ENCODE peak calls at places on chromosomes 2 and 18, in four cellular contexts. One of them, this sample, is unnamed.

GRCh38 chr18:32801236-32801635 is 28.4 kb upstream of the KLHL14 start:
- DNase-seq in A549: no peak
- DNase-seq in IMR-90: no peak
- DNase-seq in K562: no peak
- DNase-seq in this sample: no peak

GRCh38 chr18:34399892-34400291 is 175.2 kb upstream of the NOL4 start:
- DNase-seq in A549: no peak
- DNase-seq in IMR-90: no peak
- DNase-seq in K562: no peak
- DNase-seq in this sample: no peak

GRCh38 chr2:117702098-117702497 is 112.4 kb upstream of the DDX18 start:
- DNase-seq in A549: no peak
- DNase-seq in IMR-90: no peak
- DNase-seq in K562: no peak
- DNase-seq in this sample: no peak

GRCh38 chr18:77177009-77177408 is 44.4 kb upstream of the MBP start:
- DNase-seq in A549: peak; percentile 3
- DNase-seq in IMR-90: peak; percentile 63
- DNase-seq in K562: no peak
- DNase-seq in this sample: no peak

GRCh38 chr2:69789129-69789528 is 40.3 kb upstream of the GMCL1 start:
- DNase-seq in A549: peak; percentile 64
- DNase-seq in IMR-90: peak; percentile 94
- DNase-seq in K562: no peak
- DNase-seq in this sample: no peak

GRCh38 chr18:49949991-49950395 is 136.7 kb upstream of the ACAA2 start:
- DNase-seq in A549: no peak
- DNase-seq in IMR-90: no peak
- DNase-seq in K562: no peak
- DNase-seq in this sample: no peak

GRCh38 chr2:30763151-30763660 is 44.0 kb downstream of the CAPN13 start:
- DNase-seq in A549: no peak
- DNase-seq in IMR-90: no peak
- DNase-seq in K562: no peak
- DNase-seq in this sample: no peak

GRCh38 chr18:45464619-45465018 is 150.7 kb upstream of the SLC14A2 start:
- DNase-seq in A549: no peak
- DNase-seq in IMR-90: no peak
- DNase-seq in K562: no peak
- DNase-seq in this sample: peak; percentile 74

GRCh38 chr2:57902578-57902977 is 144.0 kb upstream of the VRK2 start:
- DNase-seq in A549: no peak
- DNase-seq in IMR-90: no peak
- DNase-seq in K562: no peak
- DNase-seq in this sample: no peak

GRCh38 chr2:1501196-1501851 is 88.1 kb downstream of the TPO start:
- DNase-seq in A549: no peak
- DNase-seq in IMR-90: no peak
- DNase-seq in K562: no peak
- DNase-seq in this sample: no peak

GRCh38 chr2:187593697-187594096 is 39.5 kb upstream of the TFPI start:
- DNase-seq in A549: no peak
- DNase-seq in IMR-90: peak; percentile 64
- DNase-seq in K562: no peak
- DNase-seq in this sample: no peak

GRCh38 chr2:226773291-226773690 is 26.3 kb downstream of the IRS1 start:
- DNase-seq in A549: no peak
- DNase-seq in IMR-90: peak; percentile 44
- DNase-seq in K562: no peak
- DNase-seq in this sample: no peak

GRCh38 chr18:80175451-80176235 is 66.6 kb downstream of the ADNP2 start:
- DNase-seq in A549: no peak
- DNase-seq in IMR-90: no peak
- DNase-seq in K562: no peak
- DNase-seq in this sample: no peak

GRCh38 chr2:173854840-173855239 is 110.3 kb downstream of the SP3 start:
- DNase-seq in A549: peak; percentile 9
- DNase-seq in IMR-90: peak; percentile 58
- DNase-seq in K562: no peak
- DNase-seq in this sample: no peak

GRCh38 chr2:237191693-237192076 is 106.0 kb downstream of the COPS8 start:
- DNase-seq in A549: no peak
- DNase-seq in IMR-90: no peak
- DNase-seq in K562: no peak
- DNase-seq in this sample: no peak

GRCh38 chr2:219059725-219060682 is 717 bp downstream of the IHH start:
- DNase-seq in A549: no peak
- DNase-seq in IMR-90: no peak
- DNase-seq in K562: no peak
- DNase-seq in this sample: peak; percentile 74

GRCh38 chr18:13387856-13388548 is 169.4 kb downstream of the LDLRAD4 start:
- DNase-seq in A549: no peak
- DNase-seq in IMR-90: peak; percentile 36
- DNase-seq in K562: no peak
- DNase-seq in this sample: no peak

GRCh38 chr2:240557808-240558207 is at the start of gene ANKMY1:
- DNase-seq in A549: no peak
- DNase-seq in IMR-90: peak; percentile 67
- DNase-seq in K562: no peak
- DNase-seq in this sample: peak; percentile 97

GRCh38 chr18:36089001-36089400 is 21.6 kb upstream of the RPRD1A start:
- DNase-seq in A549: no peak
- DNase-seq in IMR-90: no peak
- DNase-seq in K562: no peak
- DNase-seq in this sample: no peak

GRCh38 chr2:43778233-43778632 is 4.4 kb downstream of the DYNC2LI1 start:
- DNase-seq in A549: no peak
- DNase-seq in IMR-90: no peak
- DNase-seq in K562: no peak
- DNase-seq in this sample: no peak

GRCh38 chr18:63789327-63789726 is 14.1 kb downstream of the SERPINB7 start:
- DNase-seq in A549: no peak
- DNase-seq in IMR-90: no peak
- DNase-seq in K562: no peak
- DNase-seq in this sample: no peak

GRCh38 chr2:238399094-238399493 is 27.6 kb upstream of the ASB1 start:
- DNase-seq in A549: no peak
- DNase-seq in IMR-90: no peak
- DNase-seq in K562: no peak
- DNase-seq in this sample: no peak

GRCh38 chr2:75729861-75730260 is 19.1 kb upstream of the GCFC2 start:
- DNase-seq in A549: no peak
- DNase-seq in IMR-90: no peak
- DNase-seq in K562: no peak
- DNase-seq in this sample: peak; percentile 26

GRCh38 chr2:43347751-43348150 is 121.3 kb upstream of the ZFP36L2 start:
- DNase-seq in A549: no peak
- DNase-seq in IMR-90: no peak
- DNase-seq in K562: no peak
- DNase-seq in this sample: no peak

GRCh38 chr2:233473386-233473791 is 93.2 kb downstream of the USP40 start:
- DNase-seq in A549: no peak
- DNase-seq in IMR-90: no peak
- DNase-seq in K562: no peak
- DNase-seq in this sample: no peak

GRCh38 chr2:220001693-220002260 is 374.3 kb downstream of the SLC4A3 start:
- DNase-seq in A549: no peak
- DNase-seq in IMR-90: peak; percentile 58
- DNase-seq in K562: no peak
- DNase-seq in this sample: no peak

GRCh38 chr18:47484068-47484467 is 232.6 kb upstream of the SKOR2 start:
- DNase-seq in A549: no peak
- DNase-seq in IMR-90: no peak
- DNase-seq in K562: no peak
- DNase-seq in this sample: no peak

GRCh38 chr18:10213526-10213925 is 240.9 kb upstream of the APCDD1 start:
- DNase-seq in A549: no peak
- DNase-seq in IMR-90: peak; percentile 33
- DNase-seq in K562: no peak
- DNase-seq in this sample: no peak

GRCh38 chr2:71452565-71452964 is 796 bp upstream of the DYSF start:
- DNase-seq in A549: peak; percentile 40
- DNase-seq in IMR-90: peak; percentile 38
- DNase-seq in K562: peak; percentile 89
- DNase-seq in this sample: no peak

GRCh38 chr2:117786520-117786919 is 28.0 kb upstream of the DDX18 start:
- DNase-seq in A549: no peak
- DNase-seq in IMR-90: no peak
- DNase-seq in K562: no peak
- DNase-seq in this sample: no peak

GRCh38 chr2:200615247-200615646 is 29.4 kb downstream of the AOX1 start:
- DNase-seq in A549: peak; percentile 32
- DNase-seq in IMR-90: peak; percentile 78
- DNase-seq in K562: no peak
- DNase-seq in this sample: no peak

GRCh38 chr2:215503381-215503780 is 67.5 kb upstream of the FN1 start:
- DNase-seq in A549: no peak
- DNase-seq in IMR-90: no peak
- DNase-seq in K562: no peak
- DNase-seq in this sample: no peak

GRCh38 chr2:201420442-201421113 is 30.7 kb downstream of the TRAK2 start:
- DNase-seq in A549: no peak
- DNase-seq in IMR-90: peak; percentile 80
- DNase-seq in K562: no peak
- DNase-seq in this sample: no peak

GRCh38 chr18:51867767-51868166 is 472.2 kb upstream of the DCC start:
- DNase-seq in A549: no peak
- DNase-seq in IMR-90: peak; percentile 8
- DNase-seq in K562: no peak
- DNase-seq in this sample: no peak

GRCh38 chr2:219059375-219059724 is 1.4 kb downstream of the IHH start:
- DNase-seq in A549: no peak
- DNase-seq in IMR-90: no peak
- DNase-seq in K562: no peak
- DNase-seq in this sample: no peak

GRCh38 chr18:35581555-35582309 is at the start of gene GALNT1:
- DNase-seq in A549: no peak
- DNase-seq in IMR-90: peak; percentile 4
- DNase-seq in K562: peak; percentile 72
- DNase-seq in this sample: peak; percentile 81

GRCh38 chr2:161992526-161992925 is 81.5 kb downstream of the DPP4 start:
- DNase-seq in A549: no peak
- DNase-seq in IMR-90: no peak
- DNase-seq in K562: no peak
- DNase-seq in this sample: no peak
- TF ChIP-seq RFX5 in A549: no peak
- TF ChIP-seq RFX5 in IMR-90: no peak
- TF ChIP-seq RFX5 in K562: no peak
- TF ChIP-seq RFX5 in this sample: no peak

DNA sequence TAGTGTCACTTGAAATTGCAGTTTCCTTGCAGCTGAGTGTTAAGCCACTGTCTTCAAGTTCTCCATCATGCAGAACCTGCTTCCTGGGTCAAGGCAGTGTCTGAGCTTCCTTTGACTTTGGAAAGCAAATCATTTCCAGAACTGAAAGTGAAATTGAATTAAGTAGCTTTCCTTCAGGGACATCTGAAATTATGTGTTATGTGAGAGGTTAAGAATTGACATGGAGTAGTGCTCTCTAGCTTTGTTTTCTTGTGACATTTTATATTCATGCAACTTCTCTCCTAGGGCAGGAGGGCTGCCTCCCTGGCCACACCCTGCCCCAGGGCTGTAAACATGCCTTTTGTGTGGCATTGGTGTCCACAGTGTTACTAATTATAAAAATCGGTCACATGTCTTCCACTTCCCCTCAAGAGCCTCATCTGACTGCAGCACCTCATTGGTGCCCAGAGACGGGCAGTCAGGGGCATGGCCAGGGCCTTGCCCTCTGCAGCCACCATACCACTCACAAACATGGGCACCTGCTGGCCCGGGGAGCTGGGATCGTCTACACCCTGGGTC is 14.4 kb downstream of the RAB12 start:
- DNase-seq in A549: no peak
- DNase-seq in IMR-90: no peak
- DNase-seq in K562: no peak
- DNase-seq in this sample: no peak
- H3K4me1 ChIP-seq in A549: peaks cover 10% of the 10 kb centered on the region
- H3K4me1 ChIP-seq in IMR-90: peaks cover 7% of the 10 kb centered on the region
- H3K4me1 ChIP-seq in K562: no peaks in the 10 kb centered on the region
- H3K4me1 ChIP-seq in this sample: peaks cover 20% of the 10 kb centered on the region

GRCh38 chr2:169185711-169186110 is 116.3 kb downstream of the DHRS9 start:
- DNase-seq in A549: no peak
- DNase-seq in IMR-90: no peak
- DNase-seq in K562: no peak
- DNase-seq in this sample: no peak

GRCh38 chr2:169193624-169194023 is 124.3 kb downstream of the DHRS9 start:
- DNase-seq in A549: no peak
- DNase-seq in IMR-90: no peak
- DNase-seq in K562: no peak
- DNase-seq in this sample: no peak

GRCh38 chr2:169184074-169184473 is 114.7 kb downstream of the DHRS9 start:
- DNase-seq in A549: no peak
- DNase-seq in IMR-90: no peak
- DNase-seq in K562: no peak
- DNase-seq in this sample: no peak

GRCh38 chr2:169190197-169190775 is 120.9 kb downstream of the DHRS9 start:
- DNase-seq in A549: no peak
- DNase-seq in IMR-90: no peak
- DNase-seq in K562: peak; percentile 63
- DNase-seq in this sample: no peak

GRCh38 chr2:169189123-169189522 is 119.8 kb downstream of the DHRS9 start:
- DNase-seq in A549: no peak
- DNase-seq in IMR-90: no peak
- DNase-seq in K562: peak; percentile 27
- DNase-seq in this sample: no peak
- TF ChIP-seq RFX5 in A549: no peak
- TF ChIP-seq RFX5 in IMR-90: no peak
- TF ChIP-seq RFX5 in K562: no peak
- TF ChIP-seq RFX5 in this sample: no peak

GRCh38 chr18:31649894-31650719 is 34.3 kb downstream of the B4GALT6 start:
- DNase-seq in A549: no peak
- DNase-seq in IMR-90: no peak
- DNase-seq in K562: no peak
- DNase-seq in this sample: no peak

GRCh38 chr18:31652875-31653274 is 31.5 kb downstream of the B4GALT6 start:
- DNase-seq in A549: no peak
- DNase-seq in IMR-90: no peak
- DNase-seq in K562: no peak
- DNase-seq in this sample: no peak

GRCh38 chr18:31649449-31649848 is 34.9 kb downstream of the B4GALT6 start:
- DNase-seq in A549: no peak
- DNase-seq in IMR-90: no peak
- DNase-seq in K562: no peak
- DNase-seq in this sample: no peak

GRCh38 chr18:31652355-31652754 is 32.0 kb downstream of the B4GALT6 start:
- DNase-seq in A549: no peak
- DNase-seq in IMR-90: no peak
- DNase-seq in K562: no peak
- DNase-seq in this sample: no peak

DNA sequence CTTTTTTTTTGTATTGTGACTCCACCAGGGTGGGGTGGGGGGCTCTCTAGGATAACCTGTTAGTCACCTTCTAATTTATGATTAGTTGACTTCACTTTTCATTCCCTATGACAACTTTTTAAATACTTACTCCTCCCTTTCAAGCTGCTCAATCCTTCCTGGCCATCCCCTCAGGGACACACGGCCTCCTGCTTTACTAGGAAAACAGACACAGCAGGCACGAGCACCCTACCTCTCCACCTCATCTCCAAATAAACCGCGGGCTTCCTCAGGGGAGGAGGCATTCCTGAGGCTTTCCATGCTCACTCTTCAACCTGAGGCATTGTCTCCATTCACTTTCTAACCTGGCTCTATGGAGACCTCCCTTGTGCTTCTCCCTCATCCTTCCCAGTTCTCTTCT is 33.0 kb downstream of the B4GALT6 start:
- DNase-seq in A549: no peak
- DNase-seq in IMR-90: no peak
- DNase-seq in K562: no peak
- DNase-seq in this sample: no peak
- H3K4me1 ChIP-seq in A549: peaks cover 25% of the 10 kb centered on the region
- H3K4me1 ChIP-seq in IMR-90: no peaks in the 10 kb centered on the region
- H3K4me1 ChIP-seq in K562: no peaks in the 10 kb centered on the region
- H3K4me1 ChIP-seq in this sample: peaks cover 7% of the 10 kb centered on the region

This sample was measured in SK-N-SH.